ENCODE peak calls at places on chromosomes 2 and 18, in eight cellular contexts. One of them, this sample, is unnamed.

GRCh38 chr2:217964658-217965161 is 38.1 kb downstream of the TNS1 start:
- DNase-seq in RWPE2: no peak
- DNase-seq in esophagus squamous epithelium: no peak
- DNase-seq in brain microvascular endothelial cell: no peak
- DNase-seq in fibroblast of villous mesenchyme: no peak
- DNase-seq in astrocyte of the spinal cord: no peak
- DNase-seq in stomach: no peak
- DNase-seq in tibial artery: peak; percentile 20
- DNase-seq in this sample: no peak

GRCh38 chr2:58146707-58147106 is 94.4 kb downstream of the FANCL start:
- DNase-seq in RWPE2: no peak
- DNase-seq in fibroblast of villous mesenchyme: no peak
- DNase-seq in astrocyte of the spinal cord: peak; percentile 26
- DNase-seq in esophagus squamous epithelium: no peak
- DNase-seq in stomach: no peak
- DNase-seq in tibial artery: no peak
- DNase-seq in brain microvascular endothelial cell: peak; percentile 45
- DNase-seq in this sample: peak; percentile 33

GRCh38 chr18:63433349-63433866 is 11.1 kb upstream of the VPS4B start:
- DNase-seq in RWPE2: no peak
- DNase-seq in astrocyte of the spinal cord: no peak
- DNase-seq in esophagus squamous epithelium: no peak
- DNase-seq in stomach: no peak
- DNase-seq in tibial artery: peak; percentile 42
- DNase-seq in brain microvascular endothelial cell: no peak
- DNase-seq in fibroblast of villous mesenchyme: no peak
- DNase-seq in this sample: no peak

GRCh38 chr2:46518848-46519247 is 39.5 kb downstream of the TMEM247 start:
- DNase-seq in stomach: no peak
- DNase-seq in esophagus squamous epithelium: no peak
- DNase-seq in tibial artery: peak; percentile 57
- DNase-seq in fibroblast of villous mesenchyme: no peak
- DNase-seq in RWPE2: no peak
- DNase-seq in brain microvascular endothelial cell: no peak
- DNase-seq in astrocyte of the spinal cord: no peak
- DNase-seq in this sample: no peak

GRCh38 chr18:70380915-70381896 is 92.4 kb downstream of the SOCS6 start:
- DNase-seq in astrocyte of the spinal cord: no peak
- DNase-seq in esophagus squamous epithelium: no peak
- DNase-seq in tibial artery: no peak
- DNase-seq in brain microvascular endothelial cell: no peak
- DNase-seq in fibroblast of villous mesenchyme: no peak
- DNase-seq in RWPE2: no peak
- DNase-seq in stomach: no peak
- DNase-seq in this sample: no peak

GRCh38 chr2:152383702-152384101 is 48.7 kb downstream of the FMNL2 start:
- DNase-seq in brain microvascular endothelial cell: no peak
- DNase-seq in astrocyte of the spinal cord: no peak
- DNase-seq in esophagus squamous epithelium: no peak
- DNase-seq in tibial artery: no peak
- DNase-seq in RWPE2: no peak
- DNase-seq in stomach: no peak
- DNase-seq in fibroblast of villous mesenchyme: peak; percentile 60
- DNase-seq in this sample: peak; percentile 31

GRCh38 chr18:74731097-74731496 is 133.4 kb downstream of the ZNF407 start:
- DNase-seq in fibroblast of villous mesenchyme: peak; percentile 51
- DNase-seq in tibial artery: no peak
- DNase-seq in esophagus squamous epithelium: no peak
- DNase-seq in astrocyte of the spinal cord: peak; percentile 51
- DNase-seq in stomach: no peak
- DNase-seq in brain microvascular endothelial cell: peak; percentile 61
- DNase-seq in RWPE2: no peak
- DNase-seq in this sample: peak; percentile 60

GRCh38 chr18:76450912-76451421 is 44.1 kb downstream of the ZNF516 start:
- DNase-seq in brain microvascular endothelial cell: peak; percentile 49
- DNase-seq in fibroblast of villous mesenchyme: peak; percentile 79
- DNase-seq in RWPE2: no peak
- DNase-seq in esophagus squamous epithelium: no peak
- DNase-seq in astrocyte of the spinal cord: no peak
- DNase-seq in stomach: no peak
- DNase-seq in tibial artery: peak; percentile 64
- DNase-seq in this sample: peak; percentile 64

GRCh38 chr2:238240761-238241711 is 1.2 kb upstream of the HES6 start:
- DNase-seq in stomach: peak; percentile 87
- DNase-seq in astrocyte of the spinal cord: peak; percentile 44
- DNase-seq in esophagus squamous epithelium: no peak
- DNase-seq in RWPE2: no peak
- DNase-seq in tibial artery: no peak
- DNase-seq in fibroblast of villous mesenchyme: peak; percentile 27
- DNase-seq in brain microvascular endothelial cell: no peak
- DNase-seq in this sample: no peak

GRCh38 chr2:21928292-21928691 is 804.5 kb downstream of the TDRD15 start:
- DNase-seq in esophagus squamous epithelium: no peak
- DNase-seq in RWPE2: no peak
- DNase-seq in brain microvascular endothelial cell: no peak
- DNase-seq in astrocyte of the spinal cord: no peak
- DNase-seq in tibial artery: no peak
- DNase-seq in fibroblast of villous mesenchyme: no peak
- DNase-seq in stomach: no peak
- DNase-seq in this sample: peak; percentile 12

GRCh38 chr2:650343-651310 is 26.6 kb downstream of the TMEM18 start:
- DNase-seq in fibroblast of villous mesenchyme: no peak
- DNase-seq in stomach: peak; percentile 21
- DNase-seq in RWPE2: no peak
- DNase-seq in tibial artery: no peak
- DNase-seq in astrocyte of the spinal cord: no peak
- DNase-seq in brain microvascular endothelial cell: no peak
- DNase-seq in esophagus squamous epithelium: no peak
- DNase-seq in this sample: no peak

GRCh38 chr18:52288403-52289004 is 51.5 kb upstream of the DCC start:
- DNase-seq in tibial artery: no peak
- DNase-seq in brain microvascular endothelial cell: no peak
- DNase-seq in esophagus squamous epithelium: no peak
- DNase-seq in RWPE2: no peak
- DNase-seq in astrocyte of the spinal cord: no peak
- DNase-seq in stomach: peak; percentile 32
- DNase-seq in fibroblast of villous mesenchyme: no peak
- DNase-seq in this sample: peak; percentile 29

GRCh38 chr2:1136071-1136470 is 185.4 kb downstream of the SNTG2 start:
- DNase-seq in astrocyte of the spinal cord: no peak
- DNase-seq in brain microvascular endothelial cell: no peak
- DNase-seq in fibroblast of villous mesenchyme: no peak
- DNase-seq in stomach: no peak
- DNase-seq in esophagus squamous epithelium: no peak
- DNase-seq in tibial artery: no peak
- DNase-seq in RWPE2: no peak
- DNase-seq in this sample: peak; percentile 50

GRCh38 chr2:66021296-66021695 is 413.6 kb upstream of the MEIS1 start:
- DNase-seq in astrocyte of the spinal cord: no peak
- DNase-seq in esophagus squamous epithelium: no peak
- DNase-seq in stomach: no peak
- DNase-seq in tibial artery: no peak
- DNase-seq in brain microvascular endothelial cell: no peak
- DNase-seq in RWPE2: no peak
- DNase-seq in fibroblast of villous mesenchyme: no peak
- DNase-seq in this sample: no peak

GRCh38 chr2:120817136-120817955 is 81.7 kb downstream of the GLI2 start:
- DNase-seq in esophagus squamous epithelium: no peak
- DNase-seq in astrocyte of the spinal cord: no peak
- DNase-seq in fibroblast of villous mesenchyme: no peak
- DNase-seq in RWPE2: no peak
- DNase-seq in tibial artery: no peak
- DNase-seq in stomach: no peak
- DNase-seq in brain microvascular endothelial cell: no peak
- DNase-seq in this sample: no peak

GRCh38 chr2:178205853-178206516 is 11.7 kb downstream of the OSBPL6 start:
- DNase-seq in RWPE2: no peak
- DNase-seq in tibial artery: no peak
- DNase-seq in astrocyte of the spinal cord: peak; percentile 84
- DNase-seq in stomach: no peak
- DNase-seq in fibroblast of villous mesenchyme: peak; percentile 38
- DNase-seq in esophagus squamous epithelium: no peak
- DNase-seq in brain microvascular endothelial cell: peak; percentile 65
- DNase-seq in this sample: peak; percentile 53

GRCh38 chr2:70748002-70748779 is 19.8 kb downstream of the ADD2 start:
- DNase-seq in fibroblast of villous mesenchyme: no peak
- DNase-seq in brain microvascular endothelial cell: no peak
- DNase-seq in stomach: no peak
- DNase-seq in tibial artery: no peak
- DNase-seq in RWPE2: no peak
- DNase-seq in esophagus squamous epithelium: no peak
- DNase-seq in astrocyte of the spinal cord: no peak
- DNase-seq in this sample: no peak
- TF ChIP-seq CTCF in fibroblast of villous mesenchyme: no peak
- TF ChIP-seq CTCF in brain microvascular endothelial cell: no peak
- TF ChIP-seq CTCF in stomach: no peak
- TF ChIP-seq CTCF in tibial artery: no peak
- TF ChIP-seq CTCF in RWPE2: no peak
- TF ChIP-seq CTCF in esophagus squamous epithelium: no peak
- TF ChIP-seq CTCF in astrocyte of the spinal cord: no peak
- TF ChIP-seq CTCF in this sample: no peak

GRCh38 chr2:118853647-118854367 is 6.4 kb upstream of the EN1 start:
- DNase-seq in fibroblast of villous mesenchyme: no peak
- DNase-seq in tibial artery: no peak
- DNase-seq in RWPE2: no peak
- DNase-seq in esophagus squamous epithelium: no peak
- DNase-seq in stomach: no peak
- DNase-seq in astrocyte of the spinal cord: no peak
- DNase-seq in brain microvascular endothelial cell: no peak
- DNase-seq in this sample: no peak

GRCh38 chr2:118855451-118856279 is 8.2 kb upstream of the EN1 start:
- DNase-seq in stomach: peak; percentile 82
- DNase-seq in tibial artery: peak; percentile 77
- DNase-seq in esophagus squamous epithelium: peak; percentile 25
- DNase-seq in brain microvascular endothelial cell: peak; percentile 53
- DNase-seq in astrocyte of the spinal cord: peak; percentile 75
- DNase-seq in RWPE2: no peak
- DNase-seq in fibroblast of villous mesenchyme: peak; percentile 60
- DNase-seq in this sample: peak; percentile 74

GRCh38 chr2:118853129-118853640 is 5.7 kb upstream of the EN1 start:
- DNase-seq in fibroblast of villous mesenchyme: no peak
- DNase-seq in tibial artery: no peak
- DNase-seq in astrocyte of the spinal cord: no peak
- DNase-seq in stomach: no peak
- DNase-seq in esophagus squamous epithelium: no peak
- DNase-seq in RWPE2: no peak
- DNase-seq in brain microvascular endothelial cell: no peak
- DNase-seq in this sample: no peak

GRCh38 chr2:118856330-118856977 is 9.0 kb upstream of the EN1 start:
- DNase-seq in tibial artery: no peak
- DNase-seq in esophagus squamous epithelium: no peak
- DNase-seq in fibroblast of villous mesenchyme: no peak
- DNase-seq in brain microvascular endothelial cell: no peak
- DNase-seq in stomach: no peak
- DNase-seq in RWPE2: no peak
- DNase-seq in astrocyte of the spinal cord: no peak
- DNase-seq in this sample: no peak

GRCh38 chr2:118854507-118855300 is 7.3 kb upstream of the EN1 start:
- DNase-seq in astrocyte of the spinal cord: no peak
- DNase-seq in fibroblast of villous mesenchyme: no peak
- DNase-seq in esophagus squamous epithelium: no peak
- DNase-seq in RWPE2: no peak
- DNase-seq in brain microvascular endothelial cell: no peak
- DNase-seq in stomach: no peak
- DNase-seq in tibial artery: no peak
- DNase-seq in this sample: no peak
- H3K4me3 ChIP-seq in astrocyte of the spinal cord: no peak overlapping the region
- H3K4me3 ChIP-seq in fibroblast of villous mesenchyme: no peak overlapping the region
- H3K4me3 ChIP-seq in esophagus squamous epithelium: no peak overlapping the region
- H3K4me3 ChIP-seq in RWPE2: no peak overlapping the region
- H3K4me3 ChIP-seq in brain microvascular endothelial cell: no peak overlapping the region
- H3K4me3 ChIP-seq in stomach: no peak overlapping the region
- H3K4me3 ChIP-seq in tibial artery: no peak overlapping the region
- H3K4me3 ChIP-seq in this sample: no peak overlapping the region

GRCh38 chr2:123380536-123380935 is 644.6 kb upstream of the CNTNAP5 start:
- DNase-seq in stomach: no peak
- DNase-seq in brain microvascular endothelial cell: no peak
- DNase-seq in astrocyte of the spinal cord: no peak
- DNase-seq in RWPE2: no peak
- DNase-seq in esophagus squamous epithelium: no peak
- DNase-seq in tibial artery: no peak
- DNase-seq in fibroblast of villous mesenchyme: no peak
- DNase-seq in this sample: peak; percentile 0
- TF ChIP-seq CTCF in stomach: no peak
- TF ChIP-seq CTCF in brain microvascular endothelial cell: no peak
- TF ChIP-seq CTCF in astrocyte of the spinal cord: no peak
- TF ChIP-seq CTCF in RWPE2: no peak
- TF ChIP-seq CTCF in esophagus squamous epithelium: no peak
- TF ChIP-seq CTCF in tibial artery: no peak
- TF ChIP-seq CTCF in fibroblast of villous mesenchyme: no peak
- TF ChIP-seq CTCF in this sample: no peak

GRCh38 chr18:22752014-22752413 is 181.1 kb upstream of the RBBP8 start:
- DNase-seq in esophagus squamous epithelium: no peak
- DNase-seq in fibroblast of villous mesenchyme: no peak
- DNase-seq in brain microvascular endothelial cell: no peak
- DNase-seq in tibial artery: no peak
- DNase-seq in stomach: no peak
- DNase-seq in astrocyte of the spinal cord: no peak
- DNase-seq in RWPE2: peak; percentile 42
- DNase-seq in this sample: no peak

GRCh38 chr18:22753130-22753831 is 179.8 kb upstream of the RBBP8 start:
- DNase-seq in esophagus squamous epithelium: no peak
- DNase-seq in astrocyte of the spinal cord: no peak
- DNase-seq in stomach: no peak
- DNase-seq in tibial artery: no peak
- DNase-seq in fibroblast of villous mesenchyme: no peak
- DNase-seq in brain microvascular endothelial cell: no peak
- DNase-seq in RWPE2: no peak
- DNase-seq in this sample: no peak
- H3K4me3 ChIP-seq in esophagus squamous epithelium: no peak overlapping the region
- H3K4me3 ChIP-seq in astrocyte of the spinal cord: no peak overlapping the region
- H3K4me3 ChIP-seq in stomach: no peak overlapping the region
- H3K4me3 ChIP-seq in tibial artery: no peak overlapping the region
- H3K4me3 ChIP-seq in fibroblast of villous mesenchyme: no peak overlapping the region
- H3K4me3 ChIP-seq in brain microvascular endothelial cell: no peak overlapping the region
- H3K4me3 ChIP-seq in RWPE2: no peak overlapping the region
- H3K4me3 ChIP-seq in this sample: no peak overlapping the region

DNA sequence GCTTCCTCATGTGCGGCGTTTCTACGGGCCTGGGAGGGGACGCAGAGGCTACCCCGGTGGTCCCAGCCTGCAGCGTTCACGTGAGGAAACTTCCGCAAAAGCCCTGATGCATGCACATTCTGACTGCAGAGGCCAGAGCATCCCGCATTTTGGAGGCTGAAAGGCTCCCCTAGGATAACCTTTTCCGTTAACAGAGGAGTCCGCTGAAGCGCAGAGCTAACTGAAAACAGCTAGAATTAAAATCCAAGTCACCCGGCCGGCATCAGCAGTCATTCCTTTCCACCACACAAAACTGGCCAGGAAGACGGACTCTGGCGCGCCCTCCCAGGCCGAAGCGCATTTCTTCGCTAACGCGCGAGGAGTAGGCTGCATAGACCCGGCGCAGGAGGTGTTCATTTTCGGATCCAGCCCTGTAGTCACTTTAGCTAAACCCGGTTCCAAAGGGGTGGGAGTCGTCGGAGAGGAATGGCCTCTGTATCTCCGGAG is 747 bp upstream of the TUBB6 start:
- DNase-seq in RWPE2: no peak
- DNase-seq in fibroblast of villous mesenchyme: peak; percentile 82
- DNase-seq in esophagus squamous epithelium: no peak
- DNase-seq in astrocyte of the spinal cord: peak; percentile 78
- DNase-seq in brain microvascular endothelial cell: peak; percentile 60
- DNase-seq in tibial artery: peak; percentile 73
- DNase-seq in stomach: no peak
- DNase-seq in this sample: peak; percentile 82
- TF ChIP-seq CTCF in RWPE2: no peak
- TF ChIP-seq CTCF in fibroblast of villous mesenchyme: peak; percentile 27
- TF ChIP-seq CTCF in esophagus squamous epithelium: no peak
- TF ChIP-seq CTCF in astrocyte of the spinal cord: peak; percentile 41
- TF ChIP-seq CTCF in brain microvascular endothelial cell: peak; percentile 42
- TF ChIP-seq CTCF in tibial artery: no peak
- TF ChIP-seq CTCF in stomach: no peak
- TF ChIP-seq CTCF in this sample: peak; percentile 40

This sample was measured in choroid plexus epithelial cell.